ENCODE peak calls at places on chromosomes 7 and 10, in five cellular contexts. One of them, this sample, is unnamed.
A peak's percentile ranks its signal among the peaks of the same experiment; 100 is the strongest.

GRCh38 chr10:36141786-36142560 is 499.9 kb upstream of the FZD8 start:
- DNase-seq in fibroblast of lung: no peak
- DNase-seq in tibial artery: no peak
- DNase-seq in HCT116: no peak
- DNase-seq in lower lobe of right lung: no peak
- DNase-seq in this sample: no peak

GRCh38 chr7:142412551-142413193 is 154.8 kb upstream of the PRSS58 start:
- DNase-seq in fibroblast of lung: peak; percentile 56
- DNase-seq in tibial artery: no peak
- DNase-seq in HCT116: peak; percentile 69
- DNase-seq in lower lobe of right lung: no peak
- DNase-seq in this sample: peak; percentile 45

GRCh38 chr7:142500364-142500763 is 242.5 kb upstream of the PRSS58 start:
- DNase-seq in fibroblast of lung: no peak
- DNase-seq in tibial artery: no peak
- DNase-seq in HCT116: no peak
- DNase-seq in lower lobe of right lung: no peak
- DNase-seq in this sample: no peak

GRCh38 chr10:79079490-79080355 is 11.0 kb downstream of the ZMIZ1 start:
- DNase-seq in fibroblast of lung: peak; percentile 47
- DNase-seq in tibial artery: peak; percentile 68
- DNase-seq in HCT116: no peak
- DNase-seq in lower lobe of right lung: peak; percentile 62
- DNase-seq in this sample: no peak

GRCh38 chr7:142614116-142614515 is 135.2 kb upstream of the PRSS1 start:
- DNase-seq in fibroblast of lung: no peak
- DNase-seq in tibial artery: no peak
- DNase-seq in HCT116: no peak
- DNase-seq in lower lobe of right lung: no peak
- DNase-seq in this sample: no peak

GRCh38 chr10:26555719-26556368 is 117.7 kb downstream of the APBB1IP start:
- DNase-seq in fibroblast of lung: peak; percentile 51
- DNase-seq in tibial artery: peak; percentile 89
- DNase-seq in HCT116: no peak
- DNase-seq in lower lobe of right lung: peak; percentile 64
- DNase-seq in this sample: no peak

GRCh38 chr7:135316648-135317313 is 83.1 kb downstream of the STRA8 start:
- DNase-seq in fibroblast of lung: no peak
- DNase-seq in tibial artery: peak; percentile 43
- DNase-seq in HCT116: no peak
- DNase-seq in lower lobe of right lung: no peak
- DNase-seq in this sample: no peak

GRCh38 chr7:80764132-80764531 is 125.7 kb downstream of the CD36 start:
- DNase-seq in fibroblast of lung: no peak
- DNase-seq in tibial artery: no peak
- DNase-seq in HCT116: no peak
- DNase-seq in lower lobe of right lung: no peak
- DNase-seq in this sample: peak; percentile 45

GRCh38 chr10:70130878-70131559 is 1.6 kb downstream of the AIFM2 start:
- DNase-seq in fibroblast of lung: peak; percentile 84
- DNase-seq in tibial artery: no peak
- DNase-seq in HCT116: no peak
- DNase-seq in lower lobe of right lung: no peak
- DNase-seq in this sample: no peak

GRCh38 chr10:29554660-29555059 is 80.1 kb downstream of the SVIL start:
- DNase-seq in fibroblast of lung: no peak
- DNase-seq in tibial artery: no peak
- DNase-seq in HCT116: no peak
- DNase-seq in lower lobe of right lung: no peak
- DNase-seq in this sample: no peak

GRCh38 chr10:29553732-29554260 is 81.0 kb downstream of the SVIL start:
- DNase-seq in fibroblast of lung: no peak
- DNase-seq in tibial artery: no peak
- DNase-seq in HCT116: no peak
- DNase-seq in lower lobe of right lung: no peak
- DNase-seq in this sample: no peak

GRCh38 chr10:29555091-29555745 is 79.6 kb downstream of the SVIL start:
- DNase-seq in fibroblast of lung: no peak
- DNase-seq in tibial artery: no peak
- DNase-seq in HCT116: no peak
- DNase-seq in lower lobe of right lung: no peak
- DNase-seq in this sample: no peak

GRCh38 chr10:29557665-29558064 is 77.1 kb downstream of the SVIL start:
- DNase-seq in fibroblast of lung: no peak
- DNase-seq in tibial artery: no peak
- DNase-seq in HCT116: no peak
- DNase-seq in lower lobe of right lung: no peak
- DNase-seq in this sample: no peak

GRCh38 chr10:29555746-29556481 is 78.9 kb downstream of the SVIL start:
- DNase-seq in fibroblast of lung: peak; percentile 66
- DNase-seq in tibial artery: no peak
- DNase-seq in HCT116: no peak
- DNase-seq in lower lobe of right lung: no peak
- DNase-seq in this sample: no peak
- H3K4me3 ChIP-seq in fibroblast of lung: no peak overlapping the region
- H3K4me3 ChIP-seq in tibial artery: no peak overlapping the region
- H3K4me3 ChIP-seq in HCT116: no peak overlapping the region
- H3K4me3 ChIP-seq in lower lobe of right lung: no peak overlapping the region
- H3K4me3 ChIP-seq in this sample: no peak overlapping the region

GRCh38 chr10:4130685-4131084 is 345.7 kb upstream of the KLF6 start:
- DNase-seq in fibroblast of lung: no peak
- DNase-seq in tibial artery: no peak
- DNase-seq in HCT116: no peak
- DNase-seq in lower lobe of right lung: no peak
- DNase-seq in this sample: no peak
- H3K27ac ChIP-seq in fibroblast of lung: no peak overlapping the region
- H3K27ac ChIP-seq in tibial artery: peak overlapping the region; percentile 1
- H3K27ac ChIP-seq in HCT116: no peak overlapping the region
- H3K27ac ChIP-seq in lower lobe of right lung: peak overlapping the region; percentile 64
- H3K27ac ChIP-seq in this sample: no peak overlapping the region

GRCh38 chr7:97601941-97602457 is 129.9 kb upstream of the TAC1 start:
- DNase-seq in fibroblast of lung: no peak
- DNase-seq in tibial artery: no peak
- DNase-seq in HCT116: no peak
- DNase-seq in lower lobe of right lung: no peak
- DNase-seq in this sample: no peak
- TF ChIP-seq CTCF in fibroblast of lung: no peak
- TF ChIP-seq CTCF in tibial artery: no peak
- TF ChIP-seq CTCF in HCT116: no peak
- TF ChIP-seq CTCF in lower lobe of right lung: no peak
- TF ChIP-seq CTCF in this sample: no peak

DNA sequence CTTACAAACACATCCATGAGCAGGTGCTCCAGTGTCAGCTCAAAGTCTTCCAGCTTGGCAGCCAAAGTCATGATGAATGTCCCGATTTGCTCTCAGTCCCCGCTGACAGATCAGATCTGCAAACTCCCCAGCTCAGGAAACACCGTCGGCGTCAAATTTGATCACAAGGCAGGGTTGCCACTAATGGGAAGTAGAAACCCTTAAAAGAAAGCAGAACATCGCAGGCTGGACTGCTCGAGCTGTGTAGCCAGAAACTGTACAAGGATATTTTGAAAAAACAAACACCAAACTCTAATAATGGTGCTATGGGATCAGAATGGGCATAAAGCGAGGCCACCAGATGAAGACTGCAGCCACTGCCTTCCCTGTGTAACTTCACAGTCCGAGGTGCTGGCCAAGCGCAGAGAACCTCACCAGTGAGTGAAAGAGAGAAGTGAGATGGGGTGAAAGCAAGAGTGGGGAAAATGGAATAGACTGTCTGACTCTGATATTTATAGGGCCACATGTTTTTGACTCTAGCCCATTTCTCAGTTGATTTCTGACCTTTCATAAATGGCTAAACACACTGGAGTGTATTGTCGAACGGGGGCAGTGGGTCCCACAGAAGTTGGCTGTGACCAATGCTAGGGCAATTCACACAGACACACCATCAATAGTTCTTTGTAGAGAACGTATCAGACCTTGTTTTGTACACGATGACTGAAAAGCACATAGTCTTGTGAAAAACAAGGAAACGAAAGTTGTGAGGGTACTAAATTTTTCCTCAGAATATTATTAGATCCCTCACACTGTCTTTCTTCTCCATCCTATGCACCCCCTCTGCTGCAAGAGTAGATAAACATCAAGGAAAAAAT is 306.1 kb downstream of the FRMD4A start:
- DNase-seq in fibroblast of lung: no peak
- DNase-seq in tibial artery: peak; percentile 54
- DNase-seq in HCT116: no peak
- DNase-seq in lower lobe of right lung: no peak
- DNase-seq in this sample: no peak
- H3K4me3 ChIP-seq in fibroblast of lung: no peak overlapping the region
- H3K4me3 ChIP-seq in tibial artery: no peak overlapping the region
- H3K4me3 ChIP-seq in HCT116: no peak overlapping the region
- H3K4me3 ChIP-seq in lower lobe of right lung: no peak overlapping the region
- H3K4me3 ChIP-seq in this sample: no peak overlapping the region

GRCh38 chr7:2759736-2760097 is 71.7 kb downstream of the AMZ1 start:
- DNase-seq in fibroblast of lung: no peak
- DNase-seq in tibial artery: no peak
- DNase-seq in HCT116: no peak
- DNase-seq in lower lobe of right lung: no peak
- DNase-seq in this sample: peak; percentile 53
- H3K27ac ChIP-seq in fibroblast of lung: peak overlapping the region; percentile 91
- H3K27ac ChIP-seq in tibial artery: peak overlapping the region; percentile 82
- H3K27ac ChIP-seq in HCT116: no peak overlapping the region
- H3K27ac ChIP-seq in lower lobe of right lung: peak overlapping the region; percentile 34
- H3K27ac ChIP-seq in this sample: peak overlapping the region; percentile 3

GRCh38 chr7:50560865-50561351 is 4.3 kb downstream of the DDC start:
- DNase-seq in fibroblast of lung: no peak
- DNase-seq in tibial artery: no peak
- DNase-seq in HCT116: no peak
- DNase-seq in lower lobe of right lung: no peak
- DNase-seq in this sample: peak; percentile 30
- TF ChIP-seq CTCF in fibroblast of lung: no peak
- TF ChIP-seq CTCF in tibial artery: no peak
- TF ChIP-seq CTCF in HCT116: no peak
- TF ChIP-seq CTCF in lower lobe of right lung: no peak
- TF ChIP-seq CTCF in this sample: peak; percentile 9

GRCh38 chr10:120556164-120556532 is 99.1 kb downstream of the PLPP4 start:
- DNase-seq in fibroblast of lung: no peak
- DNase-seq in tibial artery: no peak
- DNase-seq in HCT116: no peak
- DNase-seq in lower lobe of right lung: no peak
- DNase-seq in this sample: no peak
- H3K4me3 ChIP-seq in fibroblast of lung: no peak overlapping the region
- H3K4me3 ChIP-seq in tibial artery: no peak overlapping the region
- H3K4me3 ChIP-seq in HCT116: no peak overlapping the region
- H3K4me3 ChIP-seq in lower lobe of right lung: no peak overlapping the region
- H3K4me3 ChIP-seq in this sample: no peak overlapping the region

GRCh38 chr7:6012355-6013104 is 3.5 kb downstream of the AIMP2 start:
- DNase-seq in fibroblast of lung: no peak
- DNase-seq in tibial artery: no peak
- DNase-seq in HCT116: no peak
- DNase-seq in lower lobe of right lung: no peak
- DNase-seq in this sample: no peak

GRCh38 chr7:6015917-6016652 is 7.0 kb downstream of the AIMP2 start:
- DNase-seq in fibroblast of lung: peak; percentile 99
- DNase-seq in tibial artery: peak; percentile 70
- DNase-seq in HCT116: no peak
- DNase-seq in lower lobe of right lung: peak; percentile 68
- DNase-seq in this sample: no peak

GRCh38 chr7:6011541-6011940 is 2.5 kb downstream of the AIMP2 start:
- DNase-seq in fibroblast of lung: no peak
- DNase-seq in tibial artery: no peak
- DNase-seq in HCT116: no peak
- DNase-seq in lower lobe of right lung: no peak
- DNase-seq in this sample: no peak

GRCh38 chr7:6016653-6016966 is 7.5 kb downstream of the AIMP2 start:
- DNase-seq in fibroblast of lung: no peak
- DNase-seq in tibial artery: no peak
- DNase-seq in HCT116: no peak
- DNase-seq in lower lobe of right lung: no peak
- DNase-seq in this sample: no peak
- H3K27ac ChIP-seq in fibroblast of lung: peak overlapping the region; percentile 75
- H3K27ac ChIP-seq in tibial artery: no peak overlapping the region
- H3K27ac ChIP-seq in HCT116: peak overlapping the region; percentile 4
- H3K27ac ChIP-seq in lower lobe of right lung: no peak overlapping the region
- H3K27ac ChIP-seq in this sample: no peak overlapping the region

DNA sequence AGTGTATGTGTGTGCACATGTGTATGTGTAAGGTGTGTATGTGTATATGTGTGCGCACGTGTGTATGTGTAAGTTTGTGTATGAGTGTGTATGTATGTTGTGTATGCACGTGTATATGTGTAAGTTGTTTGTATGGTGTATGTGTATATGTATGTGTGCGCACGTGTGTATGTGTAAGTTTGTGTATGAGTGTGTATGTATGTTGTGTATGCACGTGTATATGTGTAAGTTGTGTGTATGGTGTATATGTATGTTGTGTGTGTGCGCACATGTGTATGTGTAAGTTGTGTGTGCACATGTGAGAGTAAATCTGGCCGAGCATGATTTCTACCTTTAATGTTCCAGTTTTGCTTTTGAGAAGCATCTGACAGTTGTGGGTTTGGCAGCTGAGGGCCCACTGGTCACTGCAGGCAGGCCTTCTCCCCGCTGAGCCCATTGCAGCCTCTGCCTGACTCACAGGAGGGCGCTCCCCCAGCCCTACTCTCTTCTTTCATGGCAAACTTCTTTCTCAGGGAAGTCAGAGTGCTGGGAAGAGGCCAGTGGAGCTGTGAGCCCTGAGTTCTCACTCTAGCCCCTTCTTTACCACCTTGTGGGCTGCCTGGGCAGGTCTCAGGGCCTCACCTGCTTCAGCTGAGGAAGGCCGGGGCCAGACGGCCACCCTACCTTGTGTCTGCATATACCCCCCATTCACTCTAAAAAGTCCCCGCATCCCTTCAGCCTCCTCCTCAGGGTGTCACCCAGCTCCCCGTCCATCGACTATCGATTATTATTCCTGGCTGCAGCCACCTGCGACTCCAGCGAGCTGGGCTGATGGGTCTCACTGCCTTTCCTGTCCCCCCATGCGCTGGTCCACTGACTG is 11.2 kb downstream of the WDR86 start:
- DNase-seq in fibroblast of lung: no peak
- DNase-seq in tibial artery: no peak
- DNase-seq in HCT116: no peak
- DNase-seq in lower lobe of right lung: peak; percentile 33
- DNase-seq in this sample: no peak
- TF ChIP-seq CTCF in fibroblast of lung: no peak
- TF ChIP-seq CTCF in tibial artery: no peak
- TF ChIP-seq CTCF in HCT116: no peak
- TF ChIP-seq CTCF in lower lobe of right lung: no peak
- TF ChIP-seq CTCF in this sample: no peak